ENCODE peak calls at places on chromosomes 1 and 21, in seven cellular contexts. Z is pons, G is AG04450, U is NCI-H1694, Y is smooth muscle cell of the brain vasculature, P is T-helper 22 cell, L is neuronal stem cell. K is an unnamed sample.

GRCh38 chr1:29970747-29971325 is 734.5 kb downstream of the PTPRU start:
- DNase-seq in Z (no peak), G (no peak), U (no peak), Y (no peak), P (no peak), L (no peak), K (no peak)

GRCh38 chr1:191831572-191831971 is 326.7 kb upstream of the RGS18 start:
- DNase-seq in Z (no peak), G (no peak), U (no peak), Y (no peak), P (no peak), L (no peak), K (peak; percentile 5)

GRCh38 chr1:160726498-160727391 is 12.3 kb upstream of the SLAMF7 start:
- DNase-seq in Z (peak; percentile 88), G (peak; percentile 15), U (peak; percentile 65), Y (no peak), P (peak; percentile 25), L (peak; percentile 73), K (peak; percentile 50)

GRCh38 chr1:69290266-69290665 is 277.5 kb upstream of the LRRC7 start:
- DNase-seq in Z (no peak), G (no peak), U (no peak), Y (no peak), P (no peak), L (no peak), K (no peak)

GRCh38 chr1:164560076-164560475 is 1.1 kb downstream of the PBX1 start:
- DNase-seq in Z (peak; percentile 63), G (no peak), U (no peak), Y (no peak), P (no peak), L (no peak), K (no peak)

GRCh38 chr1:4527819-4528218 is 126.6 kb upstream of the AJAP1 start:
- DNase-seq in Z (no peak), G (no peak), U (peak; percentile 70), Y (no peak), P (no peak), L (no peak), K (no peak)

GRCh38 chr1:223235091-223235490 is 92.0 kb upstream of the TLR5 start:
- DNase-seq in Z (no peak), G (no peak), U (no peak), Y (no peak), P (no peak), L (no peak), K (no peak)

GRCh38 chr1:55476445-55477015 is 261.4 kb upstream of the USP24 start:
- DNase-seq in Z (no peak), G (no peak), U (no peak), Y (no peak), P (no peak), L (no peak), K (no peak)

GRCh38 chr1:115642168-115643072 is 650 bp downstream of the VANGL1 start:
- DNase-seq in Z (no peak), G (no peak), U (no peak), Y (no peak), P (no peak), L (peak; percentile 20), K (peak; percentile 12)

GRCh38 chr1:38727629-38728175 is 131.9 kb downstream of the RRAGC start:
- DNase-seq in Z (peak; percentile 9), G (no peak), U (no peak), Y (no peak), P (no peak), L (no peak), K (peak; percentile 3)

GRCh38 chr21:41965447-41966340 is 11.9 kb upstream of the C2CD2 start:
- DNase-seq in Z (no peak), G (no peak), U (no peak), Y (no peak), P (no peak), L (no peak), K (no peak)

GRCh38 chr1:228664399-228664914 is 70.8 kb upstream of the RHOU start:
- DNase-seq in Z (peak; percentile 86), G (peak; percentile 13), U (peak; percentile 91), Y (peak; percentile 36), P (peak; percentile 33), L (peak; percentile 75), K (peak; percentile 76)

GRCh38 chr21:45529785-45530422 is 12.3 kb downstream of the SLC19A1 start:
- DNase-seq in Z (no peak), G (no peak), U (no peak), Y (no peak), P (no peak), L (no peak), K (no peak)